ENCODE peak calls at places on chromosomes 7 and 10, in five cellular contexts. C is tibial artery, L is neural progenitor cell, B is tibial nerve, U is thyroid gland. F is an unnamed sample.

GRCh38 chr7:135162382-135163001 is 8.0 kb downstream of the CYREN start:
- DNase-seq in C (no peak), L (no peak), B (no peak), U (no peak), F (no peak)

GRCh38 chr10:55174419-55174818 is 373.4 kb upstream of the PCDH15 start:
- DNase-seq in C (no peak), L (peak; percentile 21), B (no peak), U (no peak), F (no peak)

GRCh38 chr10:125639846-125640245 is 43.1 kb downstream of the TEX36 start:
- DNase-seq in C (no peak), L (no peak), B (no peak), U (no peak), F (no peak)

GRCh38 chr7:117830422-117830954 is 42.8 kb downstream of the CTTNBP2 start:
- DNase-seq in C (peak; percentile 57), L (no peak), B (peak; percentile 48), U (peak; percentile 46), F (no peak)

GRCh38 chr7:71334541-71334940 is 202.6 kb downstream of the GALNT17 start:
- DNase-seq in C (no peak), L (no peak), B (no peak), U (no peak), F (no peak)

GRCh38 chr7:93894966-93895650 is 4.6 kb upstream of the TFPI2 start:
- DNase-seq in C (no peak), L (no peak), B (no peak), U (no peak), F (no peak)

GRCh38 chr10:20299037-20299557 is 482.9 kb downstream of the PLXDC2 start:
- DNase-seq in C (no peak), L (no peak), B (no peak), U (no peak), F (no peak)

GRCh38 chr7:66583696-66584095 is 45.0 kb upstream of the KCTD7 start:
- DNase-seq in C (no peak), L (no peak), B (no peak), U (no peak), F (no peak)

GRCh38 chr10:79984851-79985250 is 35.9 kb upstream of the SFTPD start:
- DNase-seq in C (no peak), L (no peak), B (no peak), U (no peak), F (no peak)

GRCh38 chr7:100157334-100158228 is 942 bp downstream of the TRAPPC14 start:
- DNase-seq in C (peak; percentile 51), L (peak; percentile 36), B (peak; percentile 21), U (peak; percentile 51), F (no peak)
- TF ChIP-seq CTCF in C (no peak), L (no peak), B (no peak), U (no peak), F (no peak)

GRCh38 chr10:129951841-129952240 is 12.2 kb downstream of the EBF3 start:
- DNase-seq in C (no peak), L (no peak), B (no peak), U (no peak), F (peak; percentile 8)

GRCh38 chr10:129952771-129953489 is 11.1 kb downstream of the EBF3 start:
- DNase-seq in C (no peak), L (peak; percentile 59), B (no peak), U (no peak), F (no peak)

GRCh38 chr10:129955591-129956284 is 8.3 kb downstream of the EBF3 start:
- DNase-seq in C (no peak), L (peak; percentile 32), B (no peak), U (no peak), F (no peak)

GRCh38 chr10:129954916-129955315 is 9.2 kb downstream of the EBF3 start:
- DNase-seq in C (no peak), L (no peak), B (no peak), U (no peak), F (no peak)

GRCh38 chr10:129953541-129954031 is 10.5 kb downstream of the EBF3 start:
- DNase-seq in C (no peak), L (no peak), B (no peak), U (no peak), F (no peak)
- H3K4me3 ChIP-seq in C (no peak overlapping the region), L (no peak overlapping the region), B (no peak overlapping the region), U (no peak overlapping the region), F (no peak overlapping the region)

GRCh38 chr7:141220263-141220662 is 146.4 kb downstream of the TMEM178B start:
- DNase-seq in C (no peak), L (peak; percentile 64), B (no peak), U (no peak), F (no peak)
- TF ChIP-seq CTCF in C (no peak), L (peak; percentile 66), B (no peak), U (no peak), F (no peak)

DNA sequence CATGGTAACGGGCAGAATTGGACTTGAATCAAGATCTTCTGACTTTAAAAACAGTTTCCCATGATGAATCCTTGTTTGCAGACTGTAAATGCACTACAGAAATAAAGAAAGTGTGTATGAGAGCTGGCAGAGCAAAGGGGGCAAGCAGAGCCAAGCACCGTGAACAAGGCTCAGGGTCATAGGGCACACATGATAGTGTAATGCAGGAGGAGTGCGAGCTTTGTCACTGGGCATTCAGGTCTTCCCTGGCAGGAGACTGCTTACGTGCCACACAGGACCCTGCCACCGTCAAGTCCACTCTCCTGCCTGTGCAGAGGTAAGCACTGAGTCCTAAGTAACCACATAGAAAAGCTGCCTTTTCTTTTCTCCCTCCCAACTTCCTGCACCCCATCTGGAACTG is 93.1 kb upstream of the NPVF start:
- DNase-seq in C (no peak), L (no peak), B (no peak), U (no peak), F (no peak)
- H3K4me3 ChIP-seq in C (no peak overlapping the region), L (no peak overlapping the region), B (no peak overlapping the region), U (no peak overlapping the region), F (no peak overlapping the region)

GRCh38 chr7:125670926-125671572 is 741.4 kb upstream of the POT1 start:
- DNase-seq in C (no peak), L (peak; percentile 50), B (no peak), U (no peak), F (no peak)
- TF ChIP-seq CTCF in C (peak; percentile 33), L (peak; percentile 77), B (peak; percentile 24), U (no peak), F (peak; percentile 58)

DNA sequence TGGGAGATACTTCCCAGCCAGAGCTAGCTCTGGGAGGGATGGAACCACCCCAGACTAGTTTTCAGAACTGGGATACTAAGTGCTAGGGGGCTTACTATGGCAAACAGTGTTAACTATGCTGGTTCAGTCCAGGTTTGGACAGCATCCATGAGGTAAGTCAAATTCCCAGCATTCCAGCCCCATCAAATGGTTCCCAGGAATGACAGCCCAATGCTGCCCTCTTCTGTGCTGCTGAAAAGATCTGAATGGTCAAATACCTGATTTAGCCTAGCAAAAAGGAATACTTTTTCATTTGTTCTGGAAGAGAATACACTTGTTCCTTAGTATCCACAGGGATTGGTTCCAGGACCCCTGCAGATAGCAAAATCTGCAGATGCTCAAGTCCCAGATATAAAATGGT is 141.8 kb upstream of the CCDC6 start:
- DNase-seq in C (no peak), L (peak; percentile 80), B (no peak), U (peak; percentile 61), F (no peak)
- H3K4me3 ChIP-seq in C (no peak overlapping the region), L (no peak overlapping the region), B (no peak overlapping the region), U (no peak overlapping the region), F (no peak overlapping the region)

DNA sequence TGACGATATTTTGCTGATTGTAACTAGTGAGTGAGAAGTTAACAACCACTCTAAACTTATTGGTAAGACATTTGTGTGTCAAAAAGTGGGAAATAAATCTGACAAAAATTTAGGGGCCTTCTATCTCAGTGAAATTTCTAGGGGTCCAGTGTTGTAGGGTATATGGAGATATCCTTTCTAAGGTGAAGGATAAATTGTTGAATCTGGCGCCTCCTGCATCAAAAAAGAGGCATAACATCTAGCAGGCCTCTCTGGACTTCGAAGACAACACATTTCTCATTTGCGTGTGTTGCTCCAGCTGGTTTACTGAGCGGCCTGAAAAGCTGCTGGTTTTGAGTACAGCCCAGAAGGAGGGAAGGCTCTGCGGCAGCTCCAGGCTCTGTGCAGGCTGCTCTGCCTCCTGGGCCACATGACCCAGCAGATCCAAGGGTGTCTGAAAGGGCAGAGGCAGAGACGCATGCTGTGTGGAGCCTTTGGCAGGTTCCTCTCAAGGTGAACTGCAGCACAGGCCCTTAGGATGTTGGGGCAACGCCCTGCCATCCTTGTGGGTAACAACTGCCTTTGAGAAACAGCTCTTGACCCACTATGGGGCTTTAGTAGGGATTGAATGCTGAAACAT is 72.4 kb downstream of the LMBR1 start:
- DNase-seq in C (no peak), L (peak; percentile 15), B (no peak), U (no peak), F (no peak)
- TF ChIP-seq CTCF in C (peak; percentile 6), L (peak; percentile 56), B (no peak), U (no peak), F (no peak)

DNA sequence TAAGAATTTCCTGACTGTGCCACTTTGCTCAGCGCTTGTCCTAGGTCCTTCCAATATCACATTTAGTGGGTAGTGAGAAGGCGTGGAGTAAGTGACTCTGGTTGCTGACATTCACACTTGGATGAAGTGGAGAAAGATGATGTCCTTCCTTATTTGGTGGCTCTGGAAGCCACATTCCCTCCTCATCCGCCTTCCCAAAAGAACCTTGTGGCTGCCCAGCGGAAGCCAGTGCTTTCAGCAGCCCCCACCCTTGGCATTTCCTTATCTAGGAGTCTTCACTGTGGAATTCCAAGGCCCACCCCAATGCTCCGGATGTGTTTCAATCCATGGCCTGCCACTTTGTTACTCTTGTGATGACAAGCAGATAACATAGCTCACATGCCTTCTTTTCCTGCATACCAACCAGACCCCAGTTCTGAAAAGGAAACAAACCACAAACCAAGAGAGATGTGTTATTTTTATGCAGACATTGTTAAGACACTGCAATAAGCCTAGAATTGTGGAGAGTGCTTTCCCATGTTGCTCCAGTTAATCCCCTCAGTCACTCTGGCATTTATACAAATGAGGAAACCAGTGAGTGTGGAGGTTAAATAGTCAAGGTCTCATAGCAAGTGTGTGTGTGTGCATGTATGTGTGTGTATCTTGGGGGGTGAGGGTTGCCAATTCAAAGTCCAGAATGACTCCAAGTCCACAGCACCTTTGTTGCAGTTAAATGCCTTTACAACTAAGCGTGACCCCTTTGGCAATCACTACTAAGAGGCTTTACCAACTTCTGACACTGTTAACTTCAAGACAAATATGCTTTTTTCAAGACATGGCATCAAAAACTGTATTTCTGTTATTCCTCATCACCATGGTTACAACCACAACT is 10.3 kb upstream of the ANKRD1 start:
- DNase-seq in C (peak; percentile 60), L (peak; percentile 49), B (peak; percentile 7), U (peak; percentile 9), F (no peak)
- H3K4me3 ChIP-seq in C (no peak overlapping the region), L (no peak overlapping the region), B (no peak overlapping the region), U (no peak overlapping the region), F (no peak overlapping the region)

GRCh38 chr10:14556285-14556956 is 218.3 kb downstream of the FAM107B start:
- DNase-seq in C (no peak), L (peak; percentile 65), B (no peak), U (peak; percentile 18), F (no peak)
- TF ChIP-seq CTCF in C (no peak), L (peak; percentile 50), B (peak; percentile 18), U (no peak), F (peak; percentile 32)

DNA sequence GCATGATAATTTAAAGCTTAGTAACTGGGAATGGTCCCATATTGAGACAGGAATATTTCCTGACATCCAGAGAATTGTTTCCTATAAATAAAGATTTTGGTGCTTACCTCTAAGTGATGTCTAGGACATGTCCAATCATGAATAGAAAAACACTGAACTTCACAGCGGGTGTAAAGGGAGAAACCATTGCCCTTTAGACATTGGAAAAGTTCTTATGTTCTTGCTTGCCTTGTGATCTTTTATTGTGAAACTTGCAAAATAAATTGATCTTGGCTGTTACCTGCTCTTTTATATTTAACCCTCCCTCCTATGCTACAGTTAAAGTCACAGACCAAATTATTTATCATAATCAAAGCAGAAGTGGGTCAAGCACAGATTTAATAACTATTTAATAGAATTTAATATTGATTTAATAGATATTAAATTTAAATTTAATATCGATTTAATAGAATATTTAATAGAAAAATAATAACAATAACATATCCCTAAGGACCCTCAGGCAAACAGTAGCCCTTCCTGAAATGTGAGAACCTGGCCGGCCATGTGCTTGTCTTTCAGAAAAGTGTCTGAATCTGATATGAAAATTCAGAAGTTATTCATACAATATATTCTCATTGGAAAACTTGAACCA is 47.0 kb upstream of the AKR1C1 start:
- DNase-seq in C (no peak), L (no peak), B (no peak), U (no peak), F (no peak)
- H3K4me3 ChIP-seq in C (no peak overlapping the region), L (no peak overlapping the region), B (no peak overlapping the region), U (no peak overlapping the region), F (no peak overlapping the region)